ENCODE peak calls at places on chromosomes 1 and 21, in four cellular contexts. I is fibroblast of pulmonary artery, R is choroid plexus epithelial cell, S is GM13976. J is an unnamed sample.
A peak's percentile ranks its signal among the peaks of the same experiment; 100 is the strongest.

GRCh38 chr1:153630384-153630783 is 2.1 kb downstream of the S100A1 start:
- DNase-seq in I (no peak), S (no peak), R (no peak), J (no peak)

GRCh38 chr1:80917225-80917624 is 883.5 kb upstream of the ADGRL2 start:
- DNase-seq in I (no peak), R (no peak), S (no peak), J (no peak)

GRCh38 chr21:44421901-44422840 is 33.1 kb upstream of the LRRC3 start:
- DNase-seq in R (no peak), I (no peak), S (no peak), J (no peak)

GRCh38 chr1:54794401-54795099 is 6.6 kb downstream of the TTC22 start:
- DNase-seq in R (peak; percentile 46), S (no peak), I (no peak), J (no peak)

GRCh38 chr1:159239551-159240220 is 35.0 kb downstream of the ACKR1 start:
- DNase-seq in I (no peak), R (no peak), S (peak; percentile 55), J (peak; percentile 69)

GRCh38 chr1:169867012-169867679 is 26.6 kb downstream of the SCYL3 start:
- DNase-seq in I (no peak), S (no peak), R (no peak), J (no peak)

GRCh38 chr21:44024895-44025353 is 12.8 kb downstream of the TRAPPC10 start:
- DNase-seq in I (peak; percentile 79), R (peak; percentile 91), S (no peak), J (no peak)

GRCh38 chr1:57843760-57844159 is 419.9 kb upstream of the DAB1 start:
- DNase-seq in R (peak; percentile 53), S (no peak), I (peak; percentile 52), J (no peak)

GRCh38 chr1:21822349-21822748 is 10.3 kb downstream of the LDLRAD2 start:
- DNase-seq in S (no peak), I (no peak), R (no peak), J (no peak)

GRCh38 chr1:84851839-84852238 is 41.2 kb downstream of the LPAR3 start:
- DNase-seq in S (no peak), R (peak; percentile 79), I (peak; percentile 92), J (no peak)

GRCh38 chr21:37927711-37928110 is 11.5 kb upstream of the KCNJ6 start:
- DNase-seq in I (no peak), S (no peak), R (no peak), J (no peak)

GRCh38 chr1:26721669-26722355 is 26.0 kb downstream of the ARID1A start:
- DNase-seq in I (no peak), S (no peak), R (no peak), J (peak; percentile 28)

GRCh38 chr1:28170036-28170596 is 6.4 kb downstream of the PTAFR start:
- DNase-seq in I (peak; percentile 25), S (no peak), R (no peak), J (no peak)

GRCh38 chr1:218401896-218402770 is 57.0 kb downstream of the TGFB2 start:
- DNase-seq in S (no peak), R (no peak), I (no peak), J (no peak)

GRCh38 chr1:93681549-93682412 is at the start of gene BCAR3:
- DNase-seq in I (peak; percentile 82), R (peak; percentile 75), S (peak; percentile 80), J (peak; percentile 83)

GRCh38 chr1:65480684-65481405 is 60.4 kb downstream of the LEPR start:
- DNase-seq in I (no peak), R (no peak), S (no peak), J (no peak)

GRCh38 chr1:100382657-100383056 is 30.4 kb downstream of the CDC14A start:
- DNase-seq in R (no peak), S (no peak), I (no peak), J (no peak)

GRCh38 chr1:38138498-38139233 is 92.1 kb upstream of the POU3F1 start:
- DNase-seq in S (no peak), R (peak; percentile 91), I (peak; percentile 94), J (peak; percentile 15)

GRCh38 chr1:17789926-17790325 is 34.8 kb downstream of the ACTL8 start:
- DNase-seq in S (no peak), I (no peak), R (no peak), J (no peak)

GRCh38 chr1:182242641-182243040 is 148.9 kb downstream of the GLUL start:
- DNase-seq in S (no peak), I (no peak), R (no peak), J (no peak)

GRCh38 chr1:206029484-206029883 is 5.8 kb upstream of the CTSE start:
- DNase-seq in I (peak; percentile 73), R (peak; percentile 91), S (no peak), J (no peak)

GRCh38 chr1:48673725-48674124 is 103.0 kb downstream of the BEND5 start:
- DNase-seq in S (no peak), I (no peak), R (peak; percentile 12), J (no peak)

GRCh38 chr1:42844592-42845140 is 1.7 kb upstream of the ZNF691 start:
- DNase-seq in S (no peak), R (peak; percentile 19), I (peak; percentile 14), J (no peak)

GRCh38 chr1:176880954-176881595 is 283.4 kb downstream of the ASTN1 start:
- DNase-seq in I (peak; percentile 77), R (peak; percentile 73), S (peak; percentile 62), J (peak; percentile 56)

GRCh38 chr1:230515451-230516145 is 89.5 kb upstream of the PGBD5 start:
- DNase-seq in R (no peak), S (no peak), I (no peak), J (no peak)

GRCh38 chr21:33412832-33413519 is 9.8 kb downstream of the IFNGR2 start:
- DNase-seq in S (peak; percentile 57), R (no peak), I (no peak), J (peak; percentile 37)

GRCh38 chr1:7781923-7782495 is 2.1 kb upstream of the PER3 start:
- DNase-seq in R (no peak), S (no peak), I (no peak), J (no peak)

GRCh38 chr1:6426321-6426971 is 1.9 kb downstream of the ESPN start:
- DNase-seq in S (no peak), I (no peak), R (no peak), J (peak; percentile 19)

GRCh38 chr1:59360170-59360569 is 63.3 kb downstream of the FGGY start:
- DNase-seq in I (peak; percentile 85), R (peak; percentile 82), S (no peak), J (no peak)

GRCh38 chr1:4963251-4963650 is 308.8 kb downstream of the AJAP1 start:
- DNase-seq in R (no peak), S (no peak), I (no peak), J (no peak)

GRCh38 chr1:157352216-157352615 is 200.1 kb downstream of the FCRL5 start:
- DNase-seq in S (no peak), R (no peak), I (no peak), J (no peak)

GRCh38 chr1:85884372-85885035 is 176.3 kb upstream of the ZNHIT6 start:
- DNase-seq in I (peak; percentile 42), R (peak; percentile 69), S (peak; percentile 26), J (no peak)

GRCh38 chr21:44326272-44326647 is 12.9 kb downstream of the CFAP410 start:
- DNase-seq in R (no peak), S (no peak), I (no peak), J (no peak)

DNA sequence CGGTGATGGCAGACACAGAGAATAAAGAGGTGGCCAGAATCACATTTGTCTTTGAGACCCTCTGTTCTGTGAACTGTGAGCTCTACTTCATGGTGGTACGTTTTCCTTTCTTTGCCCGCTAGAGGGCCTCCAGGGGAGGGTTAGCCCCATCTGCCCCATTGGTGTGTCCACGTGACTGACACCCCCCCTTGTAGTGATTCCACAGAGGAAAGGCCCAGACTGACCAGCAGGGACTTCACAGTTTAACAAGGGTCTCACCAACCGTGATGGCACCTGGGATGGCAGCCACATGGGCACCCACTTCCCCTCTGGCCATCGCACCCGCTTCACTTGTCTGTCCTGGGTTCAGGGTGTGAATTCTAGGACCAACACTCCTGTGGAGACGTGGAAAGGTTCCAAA is 22.3 kb upstream of the SARS1 start:
- DNase-seq in S (no peak), I (no peak), R (no peak), J (no peak)
- TF ChIP-seq CTCF in S (peak; percentile 11), I (peak; percentile 20), R (peak; percentile 19), J (peak; percentile 35)

DNA sequence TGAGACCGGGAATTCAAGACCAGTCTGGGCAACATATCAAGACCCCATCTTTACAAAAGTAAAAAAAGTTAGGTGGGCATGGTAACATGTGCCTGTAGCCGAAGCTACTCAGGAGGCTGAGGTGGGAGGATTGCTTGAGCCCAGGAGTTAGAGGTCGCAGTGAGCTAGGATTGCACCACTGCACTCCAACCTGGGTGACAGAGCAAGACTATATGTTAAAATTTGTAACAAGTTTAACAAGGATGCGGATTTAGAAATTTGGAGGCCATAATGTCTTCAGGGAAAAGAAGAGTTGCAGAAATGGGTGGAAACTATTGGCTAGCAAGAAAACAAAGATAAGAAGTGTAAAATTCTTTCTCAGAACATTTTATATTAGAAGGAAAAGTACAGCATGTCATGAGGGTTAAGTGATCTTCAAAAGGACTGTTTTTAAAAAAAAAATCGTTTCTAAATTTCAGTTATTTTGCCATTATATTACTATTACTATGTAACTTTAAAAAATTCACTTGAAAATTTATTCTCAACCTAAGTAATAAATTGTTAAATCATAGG is 17.6 kb downstream of the SOAT1 start:
- DNase-seq in S (no peak), I (no peak), R (no peak), J (no peak)
- TF ChIP-seq CTCF in S (no peak), I (no peak), R (no peak), J (no peak)

DNA sequence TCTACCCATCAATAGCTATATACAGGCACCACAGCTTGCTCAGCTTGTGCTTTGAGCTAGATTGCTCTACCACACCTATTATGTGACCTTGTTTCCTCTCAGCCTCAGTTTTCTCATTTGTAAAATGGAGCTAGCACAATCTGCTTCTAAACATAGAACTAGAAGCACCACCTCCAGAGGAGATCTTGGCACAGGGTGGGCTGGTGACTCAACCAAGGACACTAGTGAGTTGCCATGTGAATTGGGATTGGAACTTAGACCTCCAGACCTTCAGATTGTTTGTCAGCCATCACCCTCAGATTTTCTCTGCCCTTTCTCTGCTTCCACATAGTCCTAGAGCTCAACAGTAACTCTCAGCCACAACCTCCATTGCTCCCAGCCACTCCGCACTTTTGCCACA is 3.0 kb upstream of the MACO1 start:
- DNase-seq in R (no peak), S (no peak), I (no peak), J (no peak)
- TF ChIP-seq CTCF in R (no peak), S (no peak), I (no peak), J (no peak)

DNA sequence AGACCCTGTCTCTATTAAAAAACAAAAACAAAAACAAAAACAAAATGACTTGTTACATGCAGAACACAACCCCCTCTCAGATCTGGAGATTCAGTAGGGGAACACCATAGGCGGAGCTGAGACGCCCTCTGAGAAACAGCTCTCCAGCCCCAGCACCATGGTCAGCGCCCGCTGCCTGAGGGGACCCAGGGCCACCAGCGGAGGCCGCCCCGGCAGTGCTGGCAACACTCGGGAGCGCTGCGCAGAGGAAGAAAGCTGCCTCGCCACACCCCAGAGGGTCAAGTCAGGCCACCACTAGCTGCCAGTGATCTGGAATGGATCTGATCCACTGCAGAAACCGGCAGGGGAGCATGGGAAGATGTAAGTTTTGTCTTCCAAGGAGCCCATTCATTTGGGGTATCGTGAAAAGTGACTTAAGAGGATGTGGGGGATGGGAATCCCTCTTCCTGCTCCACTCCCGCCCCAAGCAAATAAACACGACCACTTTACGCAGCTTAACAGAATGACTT is 3.1 kb downstream of the ACTA1 start:
- DNase-seq in R (peak; percentile 54), S (no peak), I (peak; percentile 57), J (peak; percentile 44)
- TF ChIP-seq CTCF in R (peak; percentile 10), S (no peak), I (no peak), J (no peak)

J was measured in GM13977.